ENCODE peak calls at places on chromosomes 11 and 22, in ten cellular contexts. R is mesendoderm; W is OCI-LY7; C is AG09309; Y is hepatocyte; G is CD8-positive, alpha-beta memory T cell; N is fibroblast of pulmonary artery; B is epithelial cell of proximal tubule; E is endothelial cell of umbilical vein; K is left ventricle myocardium inferior. M is an unnamed sample.

GRCh38 chr11:34565417-34566208 is 52.0 kb upstream of the ELF5 start:
- DNase-seq in R (peak), W (peak), C (no peak), Y (no peak), G (no peak), N (no peak), B (no peak), E (peak), K (no peak), M (no peak)

GRCh38 chr11:70099578-70100282 is 21.6 kb downstream of the ANO1 start:
- DNase-seq in R (no peak), W (no peak), C (peak), Y (peak), G (no peak), N (no peak), B (no peak), E (no peak), K (no peak), M (no peak)

GRCh38 chr11:62923634-62924411 is 2.7 kb upstream of the CHRM1 start:
- DNase-seq in R (peak), W (peak), C (no peak), Y (no peak), G (peak), N (no peak), B (no peak), E (no peak), K (no peak), M (no peak)

GRCh38 chr22:38267086-38267485 is 5.7 kb downstream of the TMEM184B start:
- DNase-seq in R (no peak), W (no peak), C (no peak), Y (no peak), G (peak), N (peak), B (no peak), E (peak), K (peak), M (peak)

GRCh38 chr11:31882951-31883392 is 71.8 kb upstream of the PAX6 start:
- DNase-seq in R (peak), W (no peak), C (no peak), Y (no peak), G (no peak), N (no peak), B (no peak), E (no peak), K (no peak), M (no peak)

GRCh38 chr22:36435516-36436415 is 45.7 kb downstream of the TXN2 start:
- DNase-seq in R (peak), W (no peak), C (no peak), Y (peak), G (peak), N (no peak), B (no peak), E (no peak), K (no peak), M (no peak)

GRCh38 chr22:32564170-32565001 is 89.8 kb downstream of the FBXO7 start:
- DNase-seq in R (no peak), W (no peak), C (no peak), Y (no peak), G (no peak), N (peak), B (no peak), E (no peak), K (no peak), M (peak)

GRCh38 chr22:35835998-35836691 is 118.5 kb downstream of the APOL5 start:
- DNase-seq in R (peak), W (no peak), C (peak), Y (peak), G (no peak), N (peak), B (no peak), E (peak), K (peak), M (peak)

GRCh38 chr11:128517457-128518230 is 69.7 kb downstream of the ETS1 start:
- DNase-seq in R (no peak), W (peak), C (peak), Y (no peak), G (no peak), N (peak), B (no peak), E (no peak), K (no peak), M (peak)

GRCh38 chr22:35609261-35609660 is 7.9 kb downstream of the MB start:
- DNase-seq in R (no peak), W (no peak), C (no peak), Y (no peak), G (no peak), N (no peak), B (no peak), E (no peak), K (no peak), M (no peak)

GRCh38 chr11:62799486-62799885 is 5.8 kb downstream of the NXF1 start:
- DNase-seq in R (no peak), W (no peak), C (no peak), Y (no peak), G (no peak), N (no peak), B (no peak), E (no peak), K (no peak), M (no peak)

GRCh38 chr11:21511835-21512440 is 680.9 kb upstream of the ANO5 start:
- DNase-seq in R (peak), W (peak), C (no peak), Y (peak), G (no peak), N (peak), B (peak), E (no peak), K (peak), M (peak)

GRCh38 chr11:97703815-97704214 is 1314.0 kb downstream of the JRKL start:
- DNase-seq in R (peak), W (no peak), C (no peak), Y (peak), G (no peak), N (no peak), B (no peak), E (no peak), K (no peak), M (no peak)

GRCh38 chr11:11605821-11606450 is 15.9 kb downstream of the GALNT18 start:
- DNase-seq in R (no peak), W (no peak), C (no peak), Y (no peak), G (no peak), N (no peak), B (no peak), E (no peak), K (no peak), M (no peak)

GRCh38 chr22:44026066-44026629 is 2.0 kb downstream of the PARVB start:
- DNase-seq in R (no peak), W (no peak), C (no peak), Y (no peak), G (no peak), N (no peak), B (no peak), E (peak), K (no peak), M (no peak)

GRCh38 chr11:87266751-87267150 is 229.0 kb downstream of the TMEM135 start:
- DNase-seq in R (no peak), W (no peak), C (no peak), Y (no peak), G (no peak), N (peak), B (no peak), E (no peak), K (no peak), M (no peak)

GRCh38 chr22:19810381-19811141 is 44.1 kb downstream of the GNB1L start:
- DNase-seq in R (peak), W (no peak), C (peak), Y (peak), G (peak), N (peak), B (no peak), E (peak), K (no peak), M (peak)

GRCh38 chr11:10908215-10908990 is 50.5 kb upstream of the ZBED5 start:
- DNase-seq in R (peak), W (no peak), C (peak), Y (peak), G (no peak), N (peak), B (no peak), E (no peak), K (no peak), M (peak)

GRCh38 chr11:122306776-122307479 is 190.9 kb upstream of the BLID start:
- DNase-seq in R (peak), W (no peak), C (no peak), Y (no peak), G (no peak), N (no peak), B (no peak), E (no peak), K (no peak), M (no peak)

DNA sequence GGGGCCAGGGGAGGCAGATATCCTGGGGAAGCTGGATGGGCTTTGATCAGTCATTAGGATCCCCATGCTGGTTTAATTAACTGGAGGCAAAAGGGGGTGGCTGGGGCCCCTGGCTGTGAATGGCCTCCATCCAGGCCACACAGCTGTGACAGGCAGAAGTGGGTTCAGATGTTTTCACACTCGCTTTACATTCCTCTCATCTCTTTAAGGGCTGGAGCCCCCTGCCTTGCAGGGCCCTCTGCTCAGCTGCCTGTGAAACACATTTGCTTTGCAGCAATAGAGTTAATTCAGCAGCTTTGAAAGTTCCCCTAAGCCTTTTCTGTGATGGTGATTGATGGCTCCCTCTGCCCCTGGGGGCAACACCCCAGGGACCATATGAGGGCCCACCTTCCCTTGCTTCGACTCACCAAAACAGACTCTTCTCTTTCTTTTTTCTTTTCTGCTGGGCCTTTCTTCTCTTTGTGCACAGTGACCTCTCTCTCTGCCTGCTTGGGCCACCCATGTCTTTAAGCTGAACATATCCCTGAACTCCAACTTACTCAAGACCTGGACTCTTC is 139.3 kb downstream of the FEZ1 start:
- DNase-seq in R (peak), W (no peak), C (no peak), Y (no peak), G (no peak), N (no peak), B (no peak), E (no peak), K (no peak), M (no peak)
- H3K4me3 ChIP-seq in R (no peak), W (no peak), C (no peak), Y (no peak), G (no peak), N (no peak), B (no peak), E (no peak), K (no peak), M (no peak)

GRCh38 chr11:853682-854448 is 11.2 kb downstream of the TSPAN4 start:
- DNase-seq in R (no peak), W (no peak), C (no peak), Y (no peak), G (no peak), N (no peak), B (no peak), E (no peak), K (no peak), M (no peak)
- H3K4me3 ChIP-seq in R (no peak), W (no peak), C (no peak), Y (no peak), G (no peak), N (no peak), B (no peak), E (no peak), K (no peak), M (no peak)

DNA sequence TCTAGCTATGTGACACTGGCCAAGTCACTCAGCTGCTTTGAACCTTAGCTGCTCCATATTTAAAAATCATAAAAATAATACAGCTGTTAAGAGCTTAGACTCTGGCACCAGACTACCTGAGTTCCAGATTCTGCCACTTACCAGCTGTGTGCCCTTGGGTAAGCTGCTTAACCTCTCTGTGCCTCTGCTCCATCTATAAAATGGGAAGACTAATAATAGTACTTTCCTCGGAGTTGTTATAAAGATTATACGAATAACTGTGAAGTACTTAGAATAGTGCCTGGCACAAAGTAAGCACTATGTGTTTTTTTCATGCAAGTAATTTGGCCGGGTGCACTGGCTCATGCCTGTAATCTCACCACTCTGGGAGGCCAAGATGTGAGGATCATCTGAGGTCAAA is 1.4 kb downstream of the HDHD5 start:
- DNase-seq in R (no peak), W (no peak), C (no peak), Y (no peak), G (no peak), N (no peak), B (no peak), E (no peak), K (no peak), M (no peak)
- H3K4me3 ChIP-seq in R (no peak), W (peak), C (no peak), Y (no peak), G (no peak), N (no peak), B (peak), E (no peak), K (peak), M (no peak)

GRCh38 chr22:41699264-41700104 is at the start of gene MEI1:
- DNase-seq in R (peak), W (no peak), C (no peak), Y (peak), G (peak), N (peak), B (no peak), E (peak), K (peak), M (peak)
- H3K4me3 ChIP-seq in R (no peak), W (no peak), C (no peak), Y (no peak), G (peak), N (no peak), B (no peak), E (no peak), K (peak), M (no peak)